ENCODE peak calls at places on chromosomes 11 and 22, in six cellular contexts. X is dermis microvascular lymphatic vessel endothelial cell; E is LoVo; T is fibroblast of lung; R is activated T-helper 1 cell treated with anti-CD3 and anti-CD28 coated beads, Interleukin-12 subunit alpha, Interleukin-12 subunit beta, Interleukin-2, Interleukin-4 antibody, amounts not matched to agents 30 ng/mL and 10 ng/mL and 1 ng/mL, durations not matched to agents 14 hours and 24 hours and 36 hours; H is stimulated activated CD8-positive, alpha-beta memory T cell treated with anti-CD3 and anti-CD28 coated beads, Interleukin-4, amount 100 ng/mL, for 24 hours. L is an unnamed sample.

GRCh38 chr11:44936951-44937543 is 13.6 kb downstream of the TP53I11 start:
- DNase-seq in X (no peak), E (no peak), T (no peak), R (no peak), H (no peak), L (no peak)

GRCh38 chr11:87223816-87224215 is 186.1 kb downstream of the TMEM135 start:
- DNase-seq in X (no peak), E (no peak), T (peak; percentile 37), R (no peak), H (no peak), L (no peak)

GRCh38 chr11:2709429-2709828 is 9.6 kb upstream of the KCNQ1OT1 start:
- DNase-seq in X (no peak), E (no peak), T (peak; percentile 74), R (no peak), H (no peak), L (no peak)

GRCh38 chr11:46332568-46333128 is 14.6 kb upstream of the DGKZ start:
- DNase-seq in X (no peak), E (no peak), T (no peak), R (no peak), H (no peak), L (peak; percentile 45)

GRCh38 chr22:37803195-37803635 is 4.5 kb upstream of the GCAT start:
- DNase-seq in X (no peak), E (no peak), T (no peak), R (no peak), H (no peak), L (no peak)

GRCh38 chr22:48897638-48897954 is 930.1 kb downstream of the BRD1 start:
- DNase-seq in X (no peak), E (no peak), T (no peak), R (no peak), H (no peak), L (no peak)

GRCh38 chr11:134021326-134021725 is 47.5 kb upstream of the JAM3 start:
- DNase-seq in X (no peak), E (no peak), T (no peak), R (no peak), H (no peak), L (no peak)

GRCh38 chr22:31893460-31893859 is 50.9 kb upstream of the YWHAH start:
- DNase-seq in X (no peak), E (no peak), T (no peak), R (no peak), H (no peak), L (no peak)

GRCh38 chr22:47147572-47147971 is 385.1 kb downstream of the TBC1D22A start:
- DNase-seq in X (no peak), E (no peak), T (no peak), R (no peak), H (no peak), L (no peak)

GRCh38 chr11:126352934-126353801 is 2.3 kb upstream of the ST3GAL4 start:
- DNase-seq in X (no peak), E (no peak), T (peak; percentile 69), R (peak; percentile 16), H (no peak), L (no peak)

GRCh38 chr22:21760640-21761039 is 25.0 kb upstream of the YPEL1 start:
- DNase-seq in X (no peak), E (no peak), T (peak; percentile 94), R (no peak), H (no peak), L (no peak)

GRCh38 chr11:72352859-72353551 is 81.3 kb downstream of the CLPB start:
- DNase-seq in X (no peak), E (no peak), T (peak; percentile 81), R (no peak), H (no peak), L (no peak)

GRCh38 chr11:66239998-66240780 is 28.2 kb upstream of the RAB1B start:
- DNase-seq in X (no peak), E (no peak), T (no peak), R (no peak), H (no peak), L (no peak)

GRCh38 chr11:69707156-69707555 is 3.3 kb upstream of the FGF19 start:
- DNase-seq in X (no peak), E (no peak), T (no peak), R (no peak), H (no peak), L (no peak)

GRCh38 chr11:13983081-13983751 is 20.7 kb downstream of the SPON1 start:
- DNase-seq in X (no peak), E (no peak), T (peak; percentile 56), R (no peak), H (no peak), L (no peak)

GRCh38 chr11:110131386-110132123 is 38.4 kb downstream of the ZC3H12C start:
- DNase-seq in X (no peak), E (no peak), T (no peak), R (no peak), H (no peak), L (no peak)

GRCh38 chr11:133711545-133711944 is 133.8 kb downstream of the SPATA19 start:
- DNase-seq in X (no peak), E (no peak), T (no peak), R (no peak), H (no peak), L (no peak)

GRCh38 chr22:39414377-39414776 is 14.8 kb downstream of the TAB1 start:
- DNase-seq in X (no peak), E (no peak), T (no peak), R (no peak), H (no peak), L (no peak)

GRCh38 chr11:11076276-11076675 is 218.4 kb upstream of the ZBED5 start:
- DNase-seq in X (no peak), E (no peak), T (no peak), R (no peak), H (no peak), L (no peak)

GRCh38 chr22:24969588-24970301 is 17.2 kb downstream of the KIAA1671 start:
- DNase-seq in X (peak; percentile 80), E (peak; percentile 52), T (no peak), R (no peak), H (no peak), L (no peak)

GRCh38 chr22:23910496-23911190 is 16.5 kb downstream of the MIF start:
- DNase-seq in X (no peak), E (no peak), T (no peak), R (no peak), H (no peak), L (no peak)

GRCh38 chr11:126115253-126115540 is 52.5 kb upstream of the CDON start:
- DNase-seq in X (no peak), E (no peak), T (peak; percentile 45), R (no peak), H (no peak), L (peak; percentile 78)

GRCh38 chr11:111908639-111909305 is 2.8 kb downstream of the CRYAB start:
- DNase-seq in X (no peak), E (no peak), T (no peak), R (no peak), H (no peak), L (no peak)

GRCh38 chr22:20238567-20239062 is 29.5 kb downstream of the RTN4R start:
- DNase-seq in X (no peak), E (no peak), T (no peak), R (peak; percentile 45), H (peak; percentile 36), L (peak; percentile 76)

GRCh38 chr11:104691129-104691528 is 207.1 kb downstream of the CASP12 start:
- DNase-seq in X (no peak), E (no peak), T (no peak), R (no peak), H (no peak), L (no peak)

GRCh38 chr11:65478411-65479183 is 20.2 kb upstream of the MALAT1 start:
- DNase-seq in X (no peak), E (no peak), T (peak; percentile 53), R (no peak), H (no peak), L (peak; percentile 64)

GRCh38 chr22:37310815-37311595 is 28.7 kb downstream of the CYTH4 start:
- DNase-seq in X (no peak), E (no peak), T (no peak), R (no peak), H (no peak), L (peak; percentile 75)

GRCh38 chr11:58576792-58577440 is 1.3 kb upstream of the LPXN start:
- DNase-seq in X (peak; percentile 14), E (peak; percentile 28), T (peak; percentile 62), R (no peak), H (no peak), L (no peak)

GRCh38 chr11:78795862-78796261 is 221.2 kb upstream of the NARS2 start:
- DNase-seq in X (no peak), E (no peak), T (peak; percentile 50), R (no peak), H (no peak), L (no peak)

GRCh38 chr11:65961267-65962135 is at the start of gene SART1:
- DNase-seq in X (peak; percentile 96), E (peak; percentile 99), T (peak; percentile 98), R (peak; percentile 94), H (peak; percentile 96), L (peak; percentile 99)

GRCh38 chr11:15943418-15944197 is 412.7 kb downstream of the SOX6 start:
- DNase-seq in X (no peak), E (no peak), T (no peak), R (no peak), H (no peak), L (no peak)

GRCh38 chr22:45612451-45612901 is 59.2 kb upstream of the ATXN10 start:
- DNase-seq in X (peak; percentile 79), E (no peak), T (peak; percentile 87), R (peak; percentile 31), H (peak; percentile 21), L (peak; percentile 49)

GRCh38 chr11:5203366-5203765 is 2.9 kb upstream of the OR51V1 start:
- DNase-seq in X (no peak), E (no peak), T (peak; percentile 43), R (no peak), H (no peak), L (no peak)

GRCh38 chr11:9575531-9576240 is 2.2 kb downstream of the WEE1 start:
- DNase-seq in X (no peak), E (no peak), T (no peak), R (no peak), H (no peak), L (no peak)

GRCh38 chr11:6576471-6577373 is 26.7 kb downstream of the RRP8 start:
- DNase-seq in X (peak; percentile 37), E (no peak), T (peak; percentile 86), R (no peak), H (no peak), L (no peak)